ENCODE peak calls at places on chromosomes 3 and 15, in ten cellular contexts. E, T, A, G, B, P, U, K, Y and V are unnamed samples.

GRCh38 chr3:134609821-134610454 is 40.9 kb downstream of the KY start:
- DNase-seq in E (no peak), T (no peak), A (no peak), G (no peak), B (no peak), P (no peak), U (no peak), K (no peak), Y (no peak), V (no peak)

GRCh38 chr15:95981209-95981608 is 349.3 kb upstream of the NR2F2 start:
- DNase-seq in E (no peak), T (no peak), A (no peak), G (no peak), B (no peak), P (no peak), U (no peak), K (no peak), Y (no peak), V (no peak)

GRCh38 chr3:152019516-152019915 is 146.1 kb downstream of the SUCNR1 start:
- DNase-seq in E (no peak), T (no peak), A (no peak), G (no peak), B (no peak), P (no peak), U (no peak), K (no peak), Y (peak; percentile 19), V (no peak)

GRCh38 chr15:47717036-47717611 is at the start of gene SEMA6D:
- DNase-seq in E (peak; percentile 27), T (peak; percentile 88), A (peak; percentile 89), G (peak; percentile 54), B (peak; percentile 48), P (peak; percentile 47), U (peak; percentile 22), K (peak; percentile 78), Y (peak; percentile 77), V (peak; percentile 64)

GRCh38 chr3:122493296-122493695 is 21.4 kb downstream of the KPNA1 start:
- DNase-seq in E (peak; percentile 4), T (peak; percentile 20), A (no peak), G (no peak), B (no peak), P (no peak), U (no peak), K (no peak), Y (peak; percentile 82), V (peak; percentile 63)

GRCh38 chr15:58918239-58918638 is 15.2 kb downstream of the SLTM start:
- DNase-seq in E (no peak), T (no peak), A (no peak), G (no peak), B (no peak), P (no peak), U (no peak), K (no peak), Y (no peak), V (peak; percentile 72)

GRCh38 chr3:182925330-182925943 is 54.9 kb downstream of the DCUN1D1 start:
- DNase-seq in E (no peak), T (peak; percentile 76), A (peak; percentile 82), G (no peak), B (no peak), P (no peak), U (peak; percentile 99), K (no peak), Y (peak; percentile 33), V (peak; percentile 74)

GRCh38 chr15:60758961-60759729 is 280.2 kb upstream of the ICE2 start:
- DNase-seq in E (peak; percentile 65), T (peak; percentile 73), A (no peak), G (peak; percentile 83), B (no peak), P (no peak), U (no peak), K (no peak), Y (peak; percentile 98), V (peak; percentile 100)

GRCh38 chr3:109977903-109978302 is 640.6 kb upstream of the DPPA4 start:
- DNase-seq in E (no peak), T (no peak), A (no peak), G (no peak), B (no peak), P (no peak), U (no peak), K (no peak), Y (no peak), V (no peak)

GRCh38 chr15:69794643-69795461 is 302.9 kb downstream of the TLE3 start:
- DNase-seq in E (no peak), T (peak; percentile 28), A (no peak), G (no peak), B (no peak), P (peak; percentile 67), U (no peak), K (no peak), Y (peak; percentile 61), V (peak; percentile 53)

GRCh38 chr3:104886220-104886995 is 480.3 kb upstream of the ALCAM start:
- DNase-seq in E (no peak), T (peak; percentile 56), A (no peak), G (no peak), B (no peak), P (no peak), U (no peak), K (no peak), Y (peak; percentile 63), V (no peak)

GRCh38 chr15:60062826-60063225 is 58.7 kb downstream of the FOXB1 start:
- DNase-seq in E (no peak), T (peak; percentile 83), A (no peak), G (peak; percentile 11), B (no peak), P (no peak), U (no peak), K (no peak), Y (peak; percentile 46), V (peak; percentile 34)

GRCh38 chr3:170420307-170420821 is 1.7 kb downstream of the CLDN11 start:
- DNase-seq in E (no peak), T (no peak), A (no peak), G (no peak), B (no peak), P (no peak), U (no peak), K (no peak), Y (peak; percentile 68), V (peak; percentile 50)

GRCh38 chr15:77282333-77282732 is 137.6 kb downstream of the PEAK1 start:
- DNase-seq in E (peak; percentile 91), T (peak; percentile 71), A (no peak), G (peak; percentile 41), B (no peak), P (no peak), U (no peak), K (no peak), Y (peak; percentile 26), V (peak; percentile 56)

GRCh38 chr15:83654379-83655236 is 685 bp downstream of the ADAMTSL3 start:
- DNase-seq in E (no peak), T (no peak), A (peak; percentile 72), G (no peak), B (no peak), P (no peak), U (no peak), K (no peak), Y (no peak), V (no peak)

GRCh38 chr15:95304116-95304873 is 1026.2 kb upstream of the NR2F2 start:
- DNase-seq in E (no peak), T (peak; percentile 21), A (no peak), G (peak; percentile 91), B (no peak), P (no peak), U (no peak), K (no peak), Y (peak; percentile 82), V (peak; percentile 76)

GRCh38 chr15:59501531-59502113 is 63.6 kb downstream of the FAM81A start:
- DNase-seq in E (no peak), T (peak; percentile 16), A (no peak), G (no peak), B (no peak), P (no peak), U (peak; percentile 58), K (no peak), Y (peak; percentile 74), V (peak; percentile 58)

GRCh38 chr15:77226652-77227051 is 155.7 kb upstream of the TSPAN3 start:
- DNase-seq in E (no peak), T (no peak), A (no peak), G (no peak), B (no peak), P (no peak), U (no peak), K (no peak), Y (no peak), V (no peak)

GRCh38 chr3:194138098-194138474 is 2.1 kb downstream of the HES1 start:
- DNase-seq in E (no peak), T (no peak), A (no peak), G (no peak), B (no peak), P (no peak), U (no peak), K (no peak), Y (peak; percentile 43), V (peak; percentile 22)
- TF ChIP-seq CTCF in E (peak; percentile 1), T (peak; percentile 1), A (peak; percentile 2), G (no peak), B (no peak), P (no peak), U (no peak), K (no peak), Y (no peak), V (no peak)

GRCh38 chr3:190121061-190121765 is 516 bp upstream of the P3H2 start:
- DNase-seq in E (no peak), T (no peak), A (no peak), G (no peak), B (no peak), P (no peak), U (no peak), K (no peak), Y (no peak), V (no peak)
- H3K4me3 ChIP-seq in E (peak overlapping the region; percentile 81), T (peak overlapping the region; percentile 68), A (peak overlapping the region; percentile 65), G (peak overlapping the region; percentile 75), B (peak overlapping the region; percentile 57), P (no peak overlapping the region), U (peak overlapping the region; percentile 75), K (peak overlapping the region; percentile 56), Y (peak overlapping the region; percentile 81), V (no peak overlapping the region)

GRCh38 chr3:157755254-157755653 is 252.0 kb upstream of the VEPH1 start:
- DNase-seq in E (no peak), T (no peak), A (no peak), G (no peak), B (no peak), P (no peak), U (no peak), K (no peak), Y (peak; percentile 17), V (peak; percentile 3)
- TF ChIP-seq CTCF in E (peak; percentile 32), T (peak; percentile 16), A (no peak), G (peak; percentile 36), B (no peak), P (no peak), U (no peak), K (no peak), Y (peak; percentile 51), V (peak; percentile 20)

DNA sequence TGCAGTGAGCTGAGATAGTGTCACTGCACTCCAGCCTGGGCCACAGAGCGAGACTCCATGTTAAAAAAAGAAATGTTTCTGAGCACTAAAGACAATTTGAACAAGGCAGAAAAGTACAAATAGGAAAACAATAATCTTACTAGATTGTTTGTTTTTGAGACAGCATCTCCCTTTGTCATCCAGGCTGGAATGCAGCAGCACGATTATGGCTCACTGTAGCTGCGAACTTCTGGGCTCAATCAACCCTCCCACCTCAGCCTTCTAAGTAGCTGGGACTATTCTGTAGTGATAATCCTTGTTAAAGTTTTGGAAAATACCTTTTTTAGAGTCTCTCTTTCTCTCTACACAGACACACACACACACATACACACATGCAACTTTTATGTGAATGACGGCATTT is 107.1 kb downstream of the LPP start:
- DNase-seq in E (no peak), T (no peak), A (no peak), G (no peak), B (no peak), P (no peak), U (no peak), K (no peak), Y (no peak), V (peak; percentile 63)
- H3K4me3 ChIP-seq in E (no peak overlapping the region), T (no peak overlapping the region), A (no peak overlapping the region), G (no peak overlapping the region), B (no peak overlapping the region), P (no peak overlapping the region), U (no peak overlapping the region), K (no peak overlapping the region), Y (no peak overlapping the region), V (no peak overlapping the region)